ENCODE peak calls at places on chromosomes 12 and 14, in ten cellular contexts. One of them, this sample, is unnamed.

GRCh38 chr14:67532998-67533753 is at the start of gene PLEKHH1:
- DNase-seq in DND-41: peak; percentile 74
- DNase-seq in tibial artery: peak; percentile 67
- DNase-seq in IMR-90: peak; percentile 57
- DNase-seq in adipocyte: peak; percentile 84
- DNase-seq in uterus: peak; percentile 54
- DNase-seq in foreskin fibroblast: peak; percentile 85
- DNase-seq in GM23338: peak; percentile 92
- DNase-seq in PC-3: peak; percentile 80
- DNase-seq in choroid plexus epithelial cell: peak; percentile 61
- DNase-seq in this sample: no peak

GRCh38 chr12:25713264-25713663 is 160.2 kb upstream of the LMNTD1 start:
- DNase-seq in adipocyte: no peak
- DNase-seq in uterus: no peak
- DNase-seq in GM23338: no peak
- DNase-seq in tibial artery: no peak
- DNase-seq in PC-3: no peak
- DNase-seq in IMR-90: no peak
- DNase-seq in DND-41: no peak
- DNase-seq in foreskin fibroblast: no peak
- DNase-seq in choroid plexus epithelial cell: no peak
- DNase-seq in this sample: no peak

GRCh38 chr14:55133416-55133815 is 4.4 kb downstream of the LGALS3 start:
- DNase-seq in PC-3: no peak
- DNase-seq in foreskin fibroblast: peak; percentile 45
- DNase-seq in GM23338: peak; percentile 32
- DNase-seq in choroid plexus epithelial cell: peak; percentile 61
- DNase-seq in IMR-90: peak; percentile 43
- DNase-seq in tibial artery: no peak
- DNase-seq in adipocyte: peak; percentile 71
- DNase-seq in DND-41: no peak
- DNase-seq in uterus: no peak
- DNase-seq in this sample: no peak

GRCh38 chr12:89051065-89051677 is 301.1 kb downstream of the DUSP6 start:
- DNase-seq in foreskin fibroblast: peak; percentile 84
- DNase-seq in IMR-90: peak; percentile 78
- DNase-seq in adipocyte: peak; percentile 87
- DNase-seq in GM23338: peak; percentile 83
- DNase-seq in PC-3: peak; percentile 86
- DNase-seq in choroid plexus epithelial cell: peak; percentile 89
- DNase-seq in DND-41: peak; percentile 58
- DNase-seq in tibial artery: no peak
- DNase-seq in uterus: no peak
- DNase-seq in this sample: no peak

GRCh38 chr12:47534695-47535094 is 171.1 kb downstream of the RPAP3 start:
- DNase-seq in choroid plexus epithelial cell: peak; percentile 42
- DNase-seq in foreskin fibroblast: peak; percentile 24
- DNase-seq in tibial artery: no peak
- DNase-seq in IMR-90: peak; percentile 32
- DNase-seq in adipocyte: peak; percentile 47
- DNase-seq in PC-3: peak; percentile 33
- DNase-seq in uterus: no peak
- DNase-seq in DND-41: no peak
- DNase-seq in GM23338: no peak
- DNase-seq in this sample: no peak

GRCh38 chr12:41910578-41911331 is 233.9 kb downstream of the GXYLT1 start:
- DNase-seq in adipocyte: no peak
- DNase-seq in foreskin fibroblast: no peak
- DNase-seq in tibial artery: no peak
- DNase-seq in uterus: no peak
- DNase-seq in PC-3: no peak
- DNase-seq in GM23338: no peak
- DNase-seq in IMR-90: no peak
- DNase-seq in choroid plexus epithelial cell: no peak
- DNase-seq in DND-41: no peak
- DNase-seq in this sample: no peak

GRCh38 chr12:25718081-25718731 is 165.1 kb upstream of the LMNTD1 start:
- DNase-seq in foreskin fibroblast: no peak
- DNase-seq in PC-3: no peak
- DNase-seq in uterus: no peak
- DNase-seq in choroid plexus epithelial cell: no peak
- DNase-seq in adipocyte: peak; percentile 52
- DNase-seq in IMR-90: no peak
- DNase-seq in tibial artery: no peak
- DNase-seq in GM23338: peak; percentile 2
- DNase-seq in DND-41: no peak
- DNase-seq in this sample: no peak

GRCh38 chr12:130506844-130507243 is 169.2 kb downstream of the PIWIL1 start:
- DNase-seq in choroid plexus epithelial cell: no peak
- DNase-seq in uterus: no peak
- DNase-seq in tibial artery: no peak
- DNase-seq in IMR-90: no peak
- DNase-seq in GM23338: no peak
- DNase-seq in PC-3: no peak
- DNase-seq in foreskin fibroblast: no peak
- DNase-seq in DND-41: no peak
- DNase-seq in adipocyte: no peak
- DNase-seq in this sample: no peak

GRCh38 chr14:96038920-96039632 is at the start of gene C14orf132:
- DNase-seq in adipocyte: peak; percentile 87
- DNase-seq in DND-41: no peak
- DNase-seq in foreskin fibroblast: peak; percentile 84
- DNase-seq in GM23338: peak; percentile 77
- DNase-seq in tibial artery: peak; percentile 72
- DNase-seq in PC-3: no peak
- DNase-seq in IMR-90: peak; percentile 48
- DNase-seq in choroid plexus epithelial cell: peak; percentile 62
- DNase-seq in uterus: peak; percentile 78
- DNase-seq in this sample: no peak

GRCh38 chr12:14416658-14417057 is 51.2 kb downstream of the ATF7IP start:
- DNase-seq in adipocyte: peak; percentile 80
- DNase-seq in PC-3: peak; percentile 50
- DNase-seq in tibial artery: no peak
- DNase-seq in GM23338: peak; percentile 79
- DNase-seq in IMR-90: peak; percentile 93
- DNase-seq in choroid plexus epithelial cell: peak; percentile 95
- DNase-seq in DND-41: peak; percentile 28
- DNase-seq in uterus: no peak
- DNase-seq in foreskin fibroblast: peak; percentile 88
- DNase-seq in this sample: peak; percentile 77

GRCh38 chr12:14422516-14423230 is 57.2 kb downstream of the ATF7IP start:
- DNase-seq in foreskin fibroblast: no peak
- DNase-seq in tibial artery: no peak
- DNase-seq in uterus: no peak
- DNase-seq in GM23338: no peak
- DNase-seq in DND-41: no peak
- DNase-seq in adipocyte: no peak
- DNase-seq in IMR-90: no peak
- DNase-seq in PC-3: no peak
- DNase-seq in choroid plexus epithelial cell: no peak
- DNase-seq in this sample: no peak

GRCh38 chr12:14417717-14418116 is 52.2 kb downstream of the ATF7IP start:
- DNase-seq in GM23338: peak; percentile 96
- DNase-seq in adipocyte: peak; percentile 89
- DNase-seq in DND-41: peak; percentile 54
- DNase-seq in PC-3: peak; percentile 54
- DNase-seq in tibial artery: peak; percentile 43
- DNase-seq in foreskin fibroblast: peak; percentile 92
- DNase-seq in choroid plexus epithelial cell: peak; percentile 98
- DNase-seq in IMR-90: peak; percentile 92
- DNase-seq in uterus: peak; percentile 50
- DNase-seq in this sample: peak; percentile 80

DNA sequence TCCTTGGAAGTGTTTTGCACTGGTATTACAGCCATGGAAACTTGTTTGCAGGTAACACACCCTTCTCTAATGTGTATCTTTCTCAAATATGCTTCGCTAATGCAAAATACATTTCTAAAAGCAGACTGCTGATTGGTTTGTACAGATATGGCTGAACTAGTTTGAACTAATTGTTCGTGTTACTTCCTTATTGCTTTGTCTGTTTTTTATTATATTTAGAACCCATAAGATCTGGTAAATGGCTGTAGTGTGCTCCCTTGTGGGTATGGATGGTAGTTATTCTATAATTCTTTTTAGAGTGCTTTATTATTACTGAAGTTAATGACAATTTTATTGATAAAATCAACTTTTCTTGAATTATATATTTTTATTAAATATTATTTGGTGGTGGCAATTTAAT is 53.0 kb downstream of the ATF7IP start:
- DNase-seq in choroid plexus epithelial cell: peak; percentile 63
- DNase-seq in PC-3: peak; percentile 33
- DNase-seq in IMR-90: peak; percentile 38
- DNase-seq in uterus: no peak
- DNase-seq in foreskin fibroblast: peak; percentile 59
- DNase-seq in adipocyte: peak; percentile 63
- DNase-seq in GM23338: no peak
- DNase-seq in tibial artery: no peak
- DNase-seq in DND-41: no peak
- DNase-seq in this sample: no peak
- H3K4me3 ChIP-seq in choroid plexus epithelial cell: no peak overlapping the region
- H3K4me3 ChIP-seq in PC-3: no peak overlapping the region
- H3K4me3 ChIP-seq in IMR-90: no peak overlapping the region
- H3K4me3 ChIP-seq in uterus: no peak overlapping the region
- H3K4me3 ChIP-seq in foreskin fibroblast: peak overlapping the region; percentile 32
- H3K4me3 ChIP-seq in adipocyte: peak overlapping the region; percentile 54
- H3K4me3 ChIP-seq in GM23338: peak overlapping the region; percentile 21
- H3K4me3 ChIP-seq in tibial artery: no peak overlapping the region
- H3K4me3 ChIP-seq in DND-41: no peak overlapping the region
- H3K4me3 ChIP-seq in this sample: no peak overlapping the region

DNA sequence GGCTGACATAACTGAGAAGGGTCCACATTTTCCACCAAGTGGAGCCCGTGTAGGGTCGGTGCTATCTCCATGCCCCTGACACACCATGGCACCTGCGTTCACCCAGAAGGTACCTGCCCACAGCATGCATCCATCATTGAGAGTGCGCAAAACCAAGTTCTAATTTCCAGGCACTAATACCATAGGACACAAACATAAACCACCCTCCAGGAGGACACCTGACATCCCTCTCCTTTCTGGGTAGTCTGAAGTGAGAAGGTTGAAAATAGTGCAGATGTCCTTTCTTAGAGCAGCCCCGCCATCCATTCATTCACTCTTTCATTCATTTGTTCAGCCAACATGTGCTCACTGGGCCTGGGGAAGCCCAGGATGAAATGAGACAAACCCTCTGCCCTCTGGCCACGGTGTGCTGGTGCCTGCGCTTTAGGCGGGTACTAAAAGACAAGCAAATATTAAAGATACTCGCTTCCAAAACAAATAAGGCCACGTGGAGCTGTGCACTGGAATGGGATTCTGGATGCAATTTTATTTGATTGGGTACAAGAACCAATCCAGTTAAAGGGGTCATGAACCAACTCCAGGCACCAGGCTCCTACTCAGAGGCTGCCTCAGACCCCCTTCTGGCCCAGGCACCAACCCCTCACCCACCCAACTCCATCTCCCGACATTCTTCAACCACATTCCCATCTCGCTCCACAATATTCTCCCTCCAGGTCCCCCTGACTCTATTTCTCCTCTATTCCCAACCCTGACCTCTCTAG is 1.2 kb downstream of the TTC7B start:
- DNase-seq in DND-41: no peak
- DNase-seq in choroid plexus epithelial cell: no peak
- DNase-seq in tibial artery: no peak
- DNase-seq in IMR-90: no peak
- DNase-seq in adipocyte: no peak
- DNase-seq in GM23338: no peak
- DNase-seq in PC-3: no peak
- DNase-seq in foreskin fibroblast: peak; percentile 31
- DNase-seq in uterus: no peak
- DNase-seq in this sample: no peak
- H3K4me3 ChIP-seq in DND-41: no peak overlapping the region
- H3K4me3 ChIP-seq in choroid plexus epithelial cell: peak overlapping the region; percentile 70
- H3K4me3 ChIP-seq in tibial artery: peak overlapping the region; percentile 61
- H3K4me3 ChIP-seq in IMR-90: peak overlapping the region; percentile 100
- H3K4me3 ChIP-seq in adipocyte: peak overlapping the region; percentile 92
- H3K4me3 ChIP-seq in GM23338: peak overlapping the region; percentile 69
- H3K4me3 ChIP-seq in PC-3: peak overlapping the region; percentile 91
- H3K4me3 ChIP-seq in foreskin fibroblast: peak overlapping the region; percentile 83
- H3K4me3 ChIP-seq in uterus: peak overlapping the region; percentile 81
- H3K4me3 ChIP-seq in this sample: peak overlapping the region; percentile 78

GRCh38 chr12:72522411-72522810 is 250.2 kb downstream of the TRHDE start:
- DNase-seq in adipocyte: peak; percentile 50
- DNase-seq in IMR-90: peak; percentile 50
- DNase-seq in foreskin fibroblast: peak; percentile 20
- DNase-seq in tibial artery: no peak
- DNase-seq in choroid plexus epithelial cell: peak; percentile 3
- DNase-seq in DND-41: no peak
- DNase-seq in GM23338: no peak
- DNase-seq in PC-3: no peak
- DNase-seq in uterus: no peak
- DNase-seq in this sample: no peak
- H3K4me3 ChIP-seq in adipocyte: no peak overlapping the region
- H3K4me3 ChIP-seq in IMR-90: no peak overlapping the region
- H3K4me3 ChIP-seq in foreskin fibroblast: no peak overlapping the region
- H3K4me3 ChIP-seq in tibial artery: no peak overlapping the region
- H3K4me3 ChIP-seq in choroid plexus epithelial cell: no peak overlapping the region
- H3K4me3 ChIP-seq in DND-41: no peak overlapping the region
- H3K4me3 ChIP-seq in GM23338: no peak overlapping the region
- H3K4me3 ChIP-seq in PC-3: no peak overlapping the region
- H3K4me3 ChIP-seq in uterus: no peak overlapping the region
- H3K4me3 ChIP-seq in this sample: no peak overlapping the region

DNA sequence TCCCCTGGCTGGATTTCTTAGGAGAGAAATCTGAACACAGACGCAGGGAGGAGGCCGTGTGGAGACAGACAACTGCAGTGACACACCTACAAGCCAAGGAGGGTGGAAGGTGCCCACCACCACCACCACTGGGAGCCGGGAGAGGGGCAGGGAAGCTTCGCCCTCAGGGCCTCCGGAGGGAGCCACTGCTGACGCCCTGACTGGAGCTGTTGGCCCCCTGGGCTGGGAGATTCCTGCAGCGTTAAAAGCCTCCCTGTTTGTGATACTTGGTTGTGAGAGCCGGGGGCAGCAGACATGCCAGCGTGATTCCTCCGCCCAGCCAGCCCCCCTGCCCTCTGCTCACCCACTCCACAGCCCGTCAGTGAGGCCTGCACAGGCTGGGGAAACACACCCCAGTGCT is 72.0 kb downstream of the CHGA start:
- DNase-seq in IMR-90: no peak
- DNase-seq in GM23338: peak; percentile 34
- DNase-seq in foreskin fibroblast: no peak
- DNase-seq in DND-41: no peak
- DNase-seq in PC-3: no peak
- DNase-seq in uterus: no peak
- DNase-seq in choroid plexus epithelial cell: no peak
- DNase-seq in tibial artery: no peak
- DNase-seq in adipocyte: no peak
- DNase-seq in this sample: no peak
- H3K4me3 ChIP-seq in IMR-90: no peak overlapping the region
- H3K4me3 ChIP-seq in GM23338: no peak overlapping the region
- H3K4me3 ChIP-seq in foreskin fibroblast: no peak overlapping the region
- H3K4me3 ChIP-seq in DND-41: no peak overlapping the region
- H3K4me3 ChIP-seq in PC-3: no peak overlapping the region
- H3K4me3 ChIP-seq in uterus: no peak overlapping the region
- H3K4me3 ChIP-seq in choroid plexus epithelial cell: no peak overlapping the region
- H3K4me3 ChIP-seq in tibial artery: no peak overlapping the region
- H3K4me3 ChIP-seq in adipocyte: no peak overlapping the region
- H3K4me3 ChIP-seq in this sample: no peak overlapping the region